ENCODE peak calls at places on chromosomes 2 and 18, in six cellular contexts. C is fibroblast of lung; Q is mammary epithelial cell; U is HCT116; H is CD8-positive, alpha-beta T cell; O is pancreas. D is an unnamed sample.

GRCh38 chr2:230614913-230615332 is 97.7 kb upstream of the CAB39 start:
- DNase-seq in C (no peak), Q (peak), U (no peak), H (no peak), O (no peak), D (no peak)

GRCh38 chr18:75167759-75168211 is 41.2 kb downstream of the PTGR3 start:
- DNase-seq in C (peak), Q (no peak), U (no peak), H (no peak), O (no peak), D (peak)

GRCh38 chr2:136116111-136116812 is 1.7 kb downstream of the CXCR4 start:
- DNase-seq in C (no peak), Q (no peak), U (no peak), H (peak), O (no peak), D (no peak)

GRCh38 chr2:171515672-171516298 is 6.5 kb upstream of the CYBRD1 start:
- DNase-seq in C (peak), Q (peak), U (no peak), H (no peak), O (no peak), D (no peak)

GRCh38 chr2:224613543-224614317 is 28.6 kb upstream of the CUL3 start:
- DNase-seq in C (no peak), Q (no peak), U (no peak), H (no peak), O (no peak), D (no peak)

GRCh38 chr2:153668923-153669322 is 190.4 kb upstream of the RPRM start:
- DNase-seq in C (no peak), Q (no peak), U (no peak), H (no peak), O (no peak), D (no peak)

GRCh38 chr2:33221046-33221784 is 255.2 kb upstream of the RASGRP3 start:
- DNase-seq in C (no peak), Q (no peak), U (no peak), H (no peak), O (no peak), D (no peak)

GRCh38 chr2:467543-467891 is 179.6 kb upstream of the ALKAL2 start:
- DNase-seq in C (no peak), Q (no peak), U (no peak), H (no peak), O (no peak), D (no peak)

GRCh38 chr2:157898591-157898996 is 22.5 kb upstream of the ACVR1 start:
- DNase-seq in C (peak), Q (peak), U (peak), H (peak), O (peak), D (no peak)

GRCh38 chr2:100423631-100424030 is 6.2 kb upstream of the CHST10 start:
- DNase-seq in C (no peak), Q (no peak), U (no peak), H (no peak), O (no peak), D (no peak)

GRCh38 chr2:138244400-138245001 is 257.1 kb upstream of the SPOPL start:
- DNase-seq in C (no peak), Q (peak), U (no peak), H (no peak), O (no peak), D (no peak)

GRCh38 chr2:95057535-95058453 is 32.3 kb downstream of the MAL start:
- DNase-seq in C (no peak), Q (no peak), U (no peak), H (no peak), O (no peak), D (no peak)

GRCh38 chr2:88764141-88764849 is 72.8 kb downstream of the RPIA start:
- DNase-seq in C (no peak), Q (no peak), U (no peak), H (no peak), O (no peak), D (no peak)

GRCh38 chr2:2271471-2271941 is 59.6 kb downstream of the MYT1L start:
- DNase-seq in C (peak), Q (no peak), U (no peak), H (no peak), O (peak), D (peak)

GRCh38 chr2:235747001-235747867 is 253.4 kb downstream of the AGAP1 start:
- DNase-seq in C (no peak), Q (no peak), U (no peak), H (no peak), O (no peak), D (no peak)

GRCh38 chr18:34704823-34705222 is 5.3 kb upstream of the DTNA start:
- DNase-seq in C (no peak), Q (no peak), U (no peak), H (no peak), O (no peak), D (no peak)

GRCh38 chr18:23337599-23338444 is 115.3 kb upstream of the RIOK3 start:
- DNase-seq in C (peak), Q (peak), U (peak), H (no peak), O (no peak), D (no peak)

GRCh38 chr2:1515986-1516797 is 102.9 kb downstream of the TPO start:
- DNase-seq in C (no peak), Q (no peak), U (no peak), H (no peak), O (no peak), D (no peak)

GRCh38 chr2:46983065-46983801 is 67.6 kb upstream of the MCFD2 start:
- DNase-seq in C (peak), Q (no peak), U (no peak), H (no peak), O (no peak), D (no peak)

GRCh38 chr18:59605633-59606192 is 91.5 kb downstream of the CCBE1 start:
- DNase-seq in C (peak), Q (no peak), U (no peak), H (no peak), O (no peak), D (no peak)

GRCh38 chr2:19902272-19902730 is 518 bp upstream of the TTC32 start:
- DNase-seq in C (no peak), Q (no peak), U (no peak), H (no peak), O (no peak), D (no peak)

DNA sequence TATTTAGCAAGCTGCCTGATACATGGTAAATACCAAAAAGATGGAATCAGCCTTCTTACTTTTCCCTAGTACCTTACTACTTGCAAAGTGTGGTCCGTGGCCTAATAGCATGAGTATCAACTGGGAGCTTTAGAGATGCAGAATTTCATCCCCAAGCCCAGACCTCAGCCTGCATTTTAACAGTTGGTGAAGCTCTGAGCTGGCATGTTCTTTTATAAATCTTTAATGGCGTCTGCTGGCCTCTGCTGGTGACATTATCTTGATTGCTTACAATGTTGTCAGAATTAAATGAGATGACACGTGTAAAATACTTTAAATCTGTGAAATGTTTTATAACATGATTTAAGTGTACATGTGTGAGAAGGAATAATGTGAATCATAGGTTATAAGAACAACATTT is 115.1 kb upstream of the NOSTRIN start:
- DNase-seq in C (peak), Q (no peak), U (no peak), H (no peak), O (no peak), D (no peak)
- TF ChIP-seq CTCF in C (peak), Q (no peak), U (peak), H (peak), O (no peak), D (peak)

GRCh38 chr2:227420063-227421052 is 32.6 kb upstream of the SCYGR1 start:
- DNase-seq in C (no peak), Q (no peak), U (no peak), H (no peak), O (no peak), D (no peak)
- H3K4me3 ChIP-seq in C (no peak), Q (no peak), U (no peak), H (no peak), O (no peak), D (no peak)

DNA sequence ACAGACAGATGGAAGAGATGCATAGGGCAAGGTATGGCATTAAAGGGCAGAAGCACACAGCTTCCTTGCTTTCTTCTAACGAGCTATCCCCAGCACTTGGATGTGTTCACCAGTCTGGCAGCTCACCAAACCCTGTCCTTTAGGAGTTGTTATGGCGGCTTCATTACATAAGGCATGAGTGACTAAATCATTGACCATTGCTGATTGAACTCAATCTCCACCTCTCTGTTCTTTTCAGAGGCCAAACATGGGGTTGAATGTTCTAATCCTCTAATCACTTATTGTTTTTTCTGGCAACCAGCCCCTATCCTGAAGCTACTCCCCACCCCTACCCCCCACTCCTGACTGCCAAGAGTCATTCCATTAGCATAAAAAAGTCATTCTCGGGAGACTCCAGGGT is 301.8 kb downstream of the XIRP2 start:
- DNase-seq in C (peak), Q (peak), U (no peak), H (no peak), O (peak), D (no peak)
- TF ChIP-seq CTCF in C (no peak), Q (no peak), U (no peak), H (no peak), O (no peak), D (no peak)

GRCh38 chr2:222424729-222425671 is 657 bp downstream of the SGPP2 start:
- DNase-seq in C (no peak), Q (no peak), U (no peak), H (no peak), O (peak), D (no peak)
- H3K4me3 ChIP-seq in C (no peak), Q (peak), U (peak), H (no peak), O (peak), D (peak)

GRCh38 chr2:27973592-27973991 is 83.1 kb downstream of the BABAM2 start:
- DNase-seq in C (peak), Q (no peak), U (no peak), H (no peak), O (no peak), D (no peak)
- TF ChIP-seq CTCF in C (peak), Q (peak), U (peak), H (no peak), O (no peak), D (no peak)

GRCh38 chr2:71410716-71411115 is 42.6 kb upstream of the DYSF start:
- DNase-seq in C (no peak), Q (no peak), U (no peak), H (no peak), O (no peak), D (no peak)

DNA sequence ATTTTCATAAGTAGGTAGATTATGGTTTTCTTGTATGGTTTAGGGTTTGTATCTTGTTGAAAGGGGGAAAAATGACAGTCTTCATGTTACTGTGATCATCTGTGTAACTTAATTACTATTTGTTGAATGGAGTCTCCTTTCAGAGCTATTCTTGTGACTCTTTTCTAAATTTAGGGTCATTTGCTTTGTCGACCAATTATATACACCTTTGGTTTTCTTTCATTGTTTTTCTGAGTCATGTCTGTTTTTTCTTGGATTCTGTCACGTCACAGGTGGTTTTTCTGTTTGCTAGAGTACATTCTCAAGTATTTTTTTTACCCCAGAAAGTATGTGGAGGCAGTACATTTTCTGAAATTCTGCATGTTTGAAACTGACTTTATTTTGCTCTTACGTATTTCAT is 43.8 kb upstream of the DYSF start:
- DNase-seq in C (no peak), Q (no peak), U (no peak), H (no peak), O (no peak), D (no peak)
- H3K4me3 ChIP-seq in C (no peak), Q (no peak), U (no peak), H (no peak), O (no peak), D (no peak)